ENCODE peak calls at places on chromosomes 1 and 21, in ten cellular contexts. One of them, this sample, is unnamed.

GRCh38 chr1:27884182-27884954 is 12.0 kb downstream of the THEMIS2 start:
- DNase-seq in stimulated activated effector memory CD8-positive, alpha-beta T cell treated with anti-CD3 and anti-CD28 coated beads, Interleukin-12 subunit alpha, Interleukin-12 subunit beta, amount 100 ng/mL, for 72 hours: no peak
- DNase-seq in substantia nigra: no peak
- DNase-seq in Kasumi-1: no peak
- DNase-seq in cardiac muscle cell: no peak
- DNase-seq in left cardiac atrium: no peak
- DNase-seq in glomerular endothelial cell: no peak
- DNase-seq in OCI-LY7: no peak
- DNase-seq in T-helper 17 cell: no peak
- DNase-seq in RWPE1: no peak
- DNase-seq in this sample: no peak

GRCh38 chr1:56466541-56466940 is 112.8 kb downstream of the PLPP3 start:
- DNase-seq in stimulated activated effector memory CD8-positive, alpha-beta T cell treated with anti-CD3 and anti-CD28 coated beads, Interleukin-12 subunit alpha, Interleukin-12 subunit beta, amount 100 ng/mL, for 72 hours: no peak
- DNase-seq in substantia nigra: no peak
- DNase-seq in Kasumi-1: peak
- DNase-seq in cardiac muscle cell: no peak
- DNase-seq in left cardiac atrium: no peak
- DNase-seq in glomerular endothelial cell: no peak
- DNase-seq in OCI-LY7: no peak
- DNase-seq in T-helper 17 cell: no peak
- DNase-seq in RWPE1: no peak
- DNase-seq in this sample: no peak

GRCh38 chr21:29208666-29209059 is 78.2 kb downstream of the MAP3K7CL start:
- DNase-seq in stimulated activated effector memory CD8-positive, alpha-beta T cell treated with anti-CD3 and anti-CD28 coated beads, Interleukin-12 subunit alpha, Interleukin-12 subunit beta, amount 100 ng/mL, for 72 hours: no peak
- DNase-seq in substantia nigra: no peak
- DNase-seq in Kasumi-1: no peak
- DNase-seq in cardiac muscle cell: peak
- DNase-seq in left cardiac atrium: no peak
- DNase-seq in glomerular endothelial cell: peak
- DNase-seq in OCI-LY7: no peak
- DNase-seq in T-helper 17 cell: no peak
- DNase-seq in RWPE1: no peak
- DNase-seq in this sample: no peak

GRCh38 chr1:98761238-98761637 is 99.7 kb downstream of the SNX7 start:
- DNase-seq in stimulated activated effector memory CD8-positive, alpha-beta T cell treated with anti-CD3 and anti-CD28 coated beads, Interleukin-12 subunit alpha, Interleukin-12 subunit beta, amount 100 ng/mL, for 72 hours: no peak
- DNase-seq in substantia nigra: no peak
- DNase-seq in Kasumi-1: peak
- DNase-seq in cardiac muscle cell: no peak
- DNase-seq in left cardiac atrium: no peak
- DNase-seq in glomerular endothelial cell: no peak
- DNase-seq in OCI-LY7: peak
- DNase-seq in T-helper 17 cell: no peak
- DNase-seq in RWPE1: no peak
- DNase-seq in this sample: no peak

GRCh38 chr1:159924791-159925712 is at the start of gene TAGLN2:
- DNase-seq in stimulated activated effector memory CD8-positive, alpha-beta T cell treated with anti-CD3 and anti-CD28 coated beads, Interleukin-12 subunit alpha, Interleukin-12 subunit beta, amount 100 ng/mL, for 72 hours: peak
- DNase-seq in substantia nigra: no peak
- DNase-seq in Kasumi-1: peak
- DNase-seq in cardiac muscle cell: peak
- DNase-seq in left cardiac atrium: peak
- DNase-seq in glomerular endothelial cell: no peak
- DNase-seq in OCI-LY7: peak
- DNase-seq in T-helper 17 cell: peak
- DNase-seq in RWPE1: peak
- DNase-seq in this sample: peak

GRCh38 chr1:228045405-228045804 is 37.1 kb upstream of the ARF1 start:
- DNase-seq in stimulated activated effector memory CD8-positive, alpha-beta T cell treated with anti-CD3 and anti-CD28 coated beads, Interleukin-12 subunit alpha, Interleukin-12 subunit beta, amount 100 ng/mL, for 72 hours: no peak
- DNase-seq in substantia nigra: no peak
- DNase-seq in Kasumi-1: no peak
- DNase-seq in cardiac muscle cell: no peak
- DNase-seq in left cardiac atrium: no peak
- DNase-seq in glomerular endothelial cell: no peak
- DNase-seq in OCI-LY7: no peak
- DNase-seq in T-helper 17 cell: no peak
- DNase-seq in RWPE1: no peak
- DNase-seq in this sample: peak

GRCh38 chr1:91511386-91511785 is 10.7 kb downstream of the CDC7 start:
- DNase-seq in stimulated activated effector memory CD8-positive, alpha-beta T cell treated with anti-CD3 and anti-CD28 coated beads, Interleukin-12 subunit alpha, Interleukin-12 subunit beta, amount 100 ng/mL, for 72 hours: no peak
- DNase-seq in substantia nigra: no peak
- DNase-seq in Kasumi-1: peak
- DNase-seq in cardiac muscle cell: peak
- DNase-seq in left cardiac atrium: no peak
- DNase-seq in glomerular endothelial cell: no peak
- DNase-seq in OCI-LY7: peak
- DNase-seq in T-helper 17 cell: no peak
- DNase-seq in RWPE1: peak
- DNase-seq in this sample: no peak

GRCh38 chr1:24790490-24790889 is 45.2 kb downstream of the CLIC4 start:
- DNase-seq in stimulated activated effector memory CD8-positive, alpha-beta T cell treated with anti-CD3 and anti-CD28 coated beads, Interleukin-12 subunit alpha, Interleukin-12 subunit beta, amount 100 ng/mL, for 72 hours: no peak
- DNase-seq in substantia nigra: no peak
- DNase-seq in Kasumi-1: no peak
- DNase-seq in cardiac muscle cell: no peak
- DNase-seq in left cardiac atrium: no peak
- DNase-seq in glomerular endothelial cell: no peak
- DNase-seq in OCI-LY7: no peak
- DNase-seq in T-helper 17 cell: no peak
- DNase-seq in RWPE1: no peak
- DNase-seq in this sample: no peak

GRCh38 chr1:55213885-55214213 is 1.3 kb downstream of the USP24 start:
- DNase-seq in stimulated activated effector memory CD8-positive, alpha-beta T cell treated with anti-CD3 and anti-CD28 coated beads, Interleukin-12 subunit alpha, Interleukin-12 subunit beta, amount 100 ng/mL, for 72 hours: no peak
- DNase-seq in substantia nigra: no peak
- DNase-seq in Kasumi-1: no peak
- DNase-seq in cardiac muscle cell: no peak
- DNase-seq in left cardiac atrium: no peak
- DNase-seq in glomerular endothelial cell: no peak
- DNase-seq in OCI-LY7: no peak
- DNase-seq in T-helper 17 cell: no peak
- DNase-seq in RWPE1: no peak
- DNase-seq in this sample: no peak

GRCh38 chr21:16534408-16535099 is 804.8 kb downstream of the USP25 start:
- DNase-seq in stimulated activated effector memory CD8-positive, alpha-beta T cell treated with anti-CD3 and anti-CD28 coated beads, Interleukin-12 subunit alpha, Interleukin-12 subunit beta, amount 100 ng/mL, for 72 hours: no peak
- DNase-seq in substantia nigra: peak
- DNase-seq in Kasumi-1: no peak
- DNase-seq in cardiac muscle cell: peak
- DNase-seq in left cardiac atrium: peak
- DNase-seq in glomerular endothelial cell: no peak
- DNase-seq in OCI-LY7: no peak
- DNase-seq in T-helper 17 cell: no peak
- DNase-seq in RWPE1: no peak
- DNase-seq in this sample: peak

GRCh38 chr1:44628962-44629756 is 45.1 kb downstream of the TMEM53 start:
- DNase-seq in stimulated activated effector memory CD8-positive, alpha-beta T cell treated with anti-CD3 and anti-CD28 coated beads, Interleukin-12 subunit alpha, Interleukin-12 subunit beta, amount 100 ng/mL, for 72 hours: no peak
- DNase-seq in substantia nigra: no peak
- DNase-seq in Kasumi-1: no peak
- DNase-seq in cardiac muscle cell: peak
- DNase-seq in left cardiac atrium: no peak
- DNase-seq in glomerular endothelial cell: no peak
- DNase-seq in OCI-LY7: no peak
- DNase-seq in T-helper 17 cell: no peak
- DNase-seq in RWPE1: no peak
- DNase-seq in this sample: no peak

GRCh38 chr1:41745022-41745421 is 173.7 kb downstream of the HIVEP3 start:
- DNase-seq in stimulated activated effector memory CD8-positive, alpha-beta T cell treated with anti-CD3 and anti-CD28 coated beads, Interleukin-12 subunit alpha, Interleukin-12 subunit beta, amount 100 ng/mL, for 72 hours: no peak
- DNase-seq in substantia nigra: no peak
- DNase-seq in Kasumi-1: no peak
- DNase-seq in cardiac muscle cell: no peak
- DNase-seq in left cardiac atrium: no peak
- DNase-seq in glomerular endothelial cell: no peak
- DNase-seq in OCI-LY7: no peak
- DNase-seq in T-helper 17 cell: no peak
- DNase-seq in RWPE1: no peak
- DNase-seq in this sample: no peak

GRCh38 chr1:95386371-95386770 is 152.4 kb downstream of the RWDD3 start:
- DNase-seq in stimulated activated effector memory CD8-positive, alpha-beta T cell treated with anti-CD3 and anti-CD28 coated beads, Interleukin-12 subunit alpha, Interleukin-12 subunit beta, amount 100 ng/mL, for 72 hours: no peak
- DNase-seq in substantia nigra: no peak
- DNase-seq in Kasumi-1: no peak
- DNase-seq in cardiac muscle cell: no peak
- DNase-seq in left cardiac atrium: no peak
- DNase-seq in glomerular endothelial cell: no peak
- DNase-seq in OCI-LY7: no peak
- DNase-seq in T-helper 17 cell: no peak
- DNase-seq in RWPE1: no peak
- DNase-seq in this sample: no peak

GRCh38 chr1:198934901-198935301 is 296.1 kb downstream of the PTPRC start:
- DNase-seq in stimulated activated effector memory CD8-positive, alpha-beta T cell treated with anti-CD3 and anti-CD28 coated beads, Interleukin-12 subunit alpha, Interleukin-12 subunit beta, amount 100 ng/mL, for 72 hours: peak
- DNase-seq in substantia nigra: no peak
- DNase-seq in Kasumi-1: peak
- DNase-seq in cardiac muscle cell: peak
- DNase-seq in left cardiac atrium: no peak
- DNase-seq in glomerular endothelial cell: no peak
- DNase-seq in OCI-LY7: peak
- DNase-seq in T-helper 17 cell: peak
- DNase-seq in RWPE1: peak
- DNase-seq in this sample: no peak